ENCODE peak calls at places on chromosomes 3 and 15, in six cellular contexts. G, V, C, U, D and H are unnamed samples.

GRCh38 chr15:69713726-69714559 is 261.3 kb downstream of the RPLP1 start:
- DNase-seq in G (no peak), V (no peak), C (no peak), U (no peak), D (no peak), H (no peak)

GRCh38 chr3:57393957-57394356 is 101.5 kb upstream of the ASB14 start:
- DNase-seq in G (no peak), V (no peak), C (no peak), U (no peak), D (no peak), H (no peak)

GRCh38 chr3:147572970-147573340 is 163.8 kb downstream of the ZIC1 start:
- DNase-seq in G (no peak), V (no peak), C (no peak), U (no peak), D (no peak), H (no peak)

GRCh38 chr3:149152420-149152819 is 23.0 kb downstream of the HPS3 start:
- DNase-seq in G (no peak), V (no peak), C (no peak), U (no peak), D (no peak), H (no peak)

GRCh38 chr3:134364061-134364935 is 9.9 kb downstream of the AMOTL2 start:
- DNase-seq in G (peak), V (peak), C (peak), U (peak), D (peak), H (peak)

GRCh38 chr3:149134560-149134959 is 5.1 kb downstream of the HPS3 start:
- DNase-seq in G (peak), V (no peak), C (no peak), U (no peak), D (no peak), H (no peak)

GRCh38 chr3:71816757-71817156 is 31.8 kb upstream of the PROK2 start:
- DNase-seq in G (no peak), V (no peak), C (no peak), U (no peak), D (no peak), H (no peak)

GRCh38 chr3:23402728-23403505 is 199.8 kb downstream of the UBE2E2 start:
- DNase-seq in G (no peak), V (no peak), C (no peak), U (no peak), D (no peak), H (no peak)

GRCh38 chr3:32175607-32176197 is 62.8 kb upstream of the CMTM8 start:
- DNase-seq in G (peak), V (no peak), C (no peak), U (no peak), D (peak), H (peak)

GRCh38 chr3:24156466-24156865 is 211.4 kb downstream of the NR1D2 start:
- DNase-seq in G (no peak), V (no peak), C (no peak), U (no peak), D (peak), H (peak)

GRCh38 chr3:112007641-112008040 is 8.9 kb downstream of the TAGLN3 start:
- DNase-seq in G (no peak), V (no peak), C (no peak), U (peak), D (no peak), H (peak)

GRCh38 chr3:175312766-175313165 is 453.6 kb downstream of the NAALADL2 start:
- DNase-seq in G (no peak), V (no peak), C (no peak), U (no peak), D (no peak), H (no peak)

GRCh38 chr15:73844356-73844755 is 29.0 kb upstream of the TBC1D21 start:
- DNase-seq in G (no peak), V (no peak), C (no peak), U (no peak), D (no peak), H (no peak)

GRCh38 chr15:92638291-92638708 is 17.3 kb downstream of the FAM174B start:
- DNase-seq in G (no peak), V (no peak), C (no peak), U (no peak), D (no peak), H (no peak)

GRCh38 chr3:42504334-42505202 is 2.1 kb downstream of the VIPR1 start:
- DNase-seq in G (no peak), V (no peak), C (no peak), U (peak), D (no peak), H (no peak)

GRCh38 chr3:72694398-72694797 is 153.8 kb downstream of the SHQ1 start:
- DNase-seq in G (no peak), V (no peak), C (no peak), U (no peak), D (no peak), H (peak)

GRCh38 chr3:30286007-30286669 is 320.3 kb upstream of the TGFBR2 start:
- DNase-seq in G (peak), V (peak), C (peak), U (peak), D (peak), H (peak)

GRCh38 chr3:11188231-11188630 is 33.9 kb downstream of the HRH1 start:
- DNase-seq in G (no peak), V (no peak), C (no peak), U (no peak), D (no peak), H (no peak)

GRCh38 chr15:85452436-85452835 is 72.0 kb downstream of the AKAP13 start:
- DNase-seq in G (no peak), V (no peak), C (no peak), U (no peak), D (no peak), H (no peak)

GRCh38 chr3:165233521-165234195 is 37.5 kb upstream of the SLITRK3 start:
- DNase-seq in G (no peak), V (no peak), C (no peak), U (no peak), D (no peak), H (no peak)

GRCh38 chr15:27743078-27743477 is 356.0 kb downstream of the OCA2 start:
- DNase-seq in G (no peak), V (no peak), C (peak), U (no peak), D (no peak), H (no peak)

GRCh38 chr3:107206141-107206540 is 171.1 kb upstream of the CCDC54 start:
- DNase-seq in G (peak), V (no peak), C (no peak), U (no peak), D (peak), H (no peak)

GRCh38 chr3:11096266-11097135 is 57.8 kb upstream of the HRH1 start:
- DNase-seq in G (peak), V (peak), C (peak), U (peak), D (peak), H (peak)

GRCh38 chr3:65472501-65472900 is 566.2 kb downstream of the MAGI1 start:
- DNase-seq in G (no peak), V (no peak), C (no peak), U (no peak), D (no peak), H (no peak)

GRCh38 chr3:99755831-99756230 is 61.8 kb upstream of the CMSS1 start:
- DNase-seq in G (no peak), V (no peak), C (no peak), U (no peak), D (no peak), H (no peak)

DNA sequence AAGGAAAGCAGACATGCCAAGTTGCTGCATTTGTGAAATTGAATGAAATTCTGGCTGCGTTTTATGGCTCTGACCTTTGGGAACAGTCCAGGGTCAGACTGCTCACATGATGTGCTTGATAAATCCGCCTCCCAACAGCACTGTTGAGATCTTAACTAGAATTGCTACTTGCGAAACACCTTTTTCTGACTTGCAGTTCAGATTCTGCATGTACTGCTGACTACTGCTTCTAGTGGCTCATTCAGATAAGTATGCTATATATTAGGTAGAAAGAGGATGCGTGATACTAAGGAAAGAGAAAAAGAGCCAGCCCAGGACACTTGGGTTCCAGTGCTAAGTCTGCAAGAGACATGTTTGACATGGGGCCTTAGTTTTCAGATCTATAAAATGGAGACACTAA is 129.4 kb downstream of the LPP start:
- DNase-seq in G (no peak), V (no peak), C (no peak), U (peak), D (no peak), H (no peak)
- TF ChIP-seq CTCF in G (no peak), V (no peak), C (no peak), U (peak), D (no peak), H (no peak)

GRCh38 chr15:91530279-91530678 is 323.2 kb upstream of the SLCO3A1 start:
- DNase-seq in G (no peak), V (no peak), C (no peak), U (no peak), D (no peak), H (no peak)
- H3K4me3 ChIP-seq in G (no peak), V (no peak), C (no peak), U (no peak), D (no peak), H (no peak)

DNA sequence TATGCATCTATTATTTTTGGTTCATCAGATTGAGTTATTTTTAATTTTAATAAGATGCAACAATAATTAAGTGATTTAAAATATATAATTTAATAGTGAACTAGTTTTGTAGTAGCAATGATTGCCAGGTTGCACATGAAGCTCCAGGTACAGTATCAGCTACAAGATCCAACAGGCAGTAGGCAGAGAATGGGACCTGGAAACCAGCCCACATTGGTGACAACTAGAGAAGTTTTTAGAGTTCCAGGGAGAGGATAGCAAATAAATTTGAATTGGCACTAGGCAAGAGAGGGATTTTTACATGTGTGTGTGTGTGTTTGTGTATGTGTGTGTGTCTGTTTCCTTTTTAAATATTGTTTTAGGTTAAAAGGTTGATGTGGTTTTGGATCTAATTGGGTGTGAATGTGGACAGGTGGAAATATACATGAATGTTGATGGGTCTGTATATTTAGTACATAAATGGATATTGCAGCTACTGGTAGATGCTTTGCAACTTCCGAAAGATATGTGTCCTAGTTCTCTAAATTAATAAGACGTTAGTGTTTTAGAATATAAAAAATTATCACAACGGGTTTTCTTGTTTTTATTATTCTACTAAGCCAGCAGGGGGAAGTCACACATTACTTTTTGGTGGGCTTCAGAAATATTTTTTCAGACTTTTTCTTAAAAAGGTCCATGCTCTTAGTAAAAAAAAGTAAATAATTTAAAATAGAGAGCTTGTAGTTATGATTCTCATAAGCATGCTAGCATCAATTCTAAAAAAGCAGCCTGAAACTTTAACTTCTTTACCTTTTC is 110.1 kb upstream of the GBE1 start:
- DNase-seq in G (no peak), V (no peak), C (no peak), U (no peak), D (no peak), H (no peak)
- TF ChIP-seq CTCF in G (peak), V (peak), C (peak), U (no peak), D (no peak), H (no peak)

DNA sequence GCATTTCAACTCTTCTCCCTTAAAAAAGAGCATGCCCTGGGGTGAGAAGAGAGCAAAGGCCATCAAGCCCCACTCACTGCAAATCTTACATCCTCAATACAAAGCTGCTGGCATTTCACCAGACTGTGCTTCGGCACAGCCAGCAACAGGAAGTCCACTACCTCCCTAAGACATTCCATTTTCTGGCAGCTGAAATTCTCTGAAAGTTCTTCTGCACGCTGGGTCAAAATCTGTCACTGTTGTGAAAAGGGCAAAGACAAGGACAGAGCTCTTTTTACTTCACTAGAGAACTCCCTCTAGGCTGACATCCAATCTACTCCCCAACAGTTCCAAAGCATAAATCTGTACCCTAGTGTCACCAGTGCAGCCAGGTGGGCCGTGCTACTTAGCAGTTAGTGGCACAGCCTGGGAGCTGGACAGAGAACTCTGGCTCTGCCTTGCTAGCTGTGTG is 6.3 kb downstream of the MTMR10 start:
- DNase-seq in G (no peak), V (no peak), C (no peak), U (peak), D (no peak), H (no peak)
- H3K4me3 ChIP-seq in G (no peak), V (no peak), C (peak), U (no peak), D (no peak), H (no peak)

GRCh38 chr3:167742338-167742737 is 6.8 kb downstream of the SERPINI1 start:
- DNase-seq in G (no peak), V (no peak), C (no peak), U (no peak), D (no peak), H (no peak)

GRCh38 chr3:167738037-167738436 is 2.5 kb downstream of the SERPINI1 start:
- DNase-seq in G (no peak), V (no peak), C (no peak), U (no peak), D (no peak), H (no peak)

GRCh38 chr3:167743799-167744198 is 8.3 kb downstream of the SERPINI1 start:
- DNase-seq in G (no peak), V (no peak), C (no peak), U (no peak), D (no peak), H (no peak)

GRCh38 chr3:167739190-167739589 is 3.7 kb downstream of the SERPINI1 start:
- DNase-seq in G (no peak), V (no peak), C (no peak), U (no peak), D (no peak), H (no peak)

GRCh38 chr3:167740961-167741587 is 5.6 kb downstream of the SERPINI1 start:
- DNase-seq in G (peak), V (no peak), C (peak), U (no peak), D (peak), H (no peak)
- TF ChIP-seq CTCF in G (peak), V (no peak), C (peak), U (no peak), D (peak), H (peak)

GRCh38 chr3:40765884-40766283 is 241.1 kb downstream of the ZNF621 start:
- DNase-seq in G (no peak), V (no peak), C (no peak), U (peak), D (no peak), H (no peak)
- H3K4me3 ChIP-seq in G (no peak), V (no peak), C (no peak), U (peak), D (no peak), H (no peak)